ENCODE peak calls at places on chromosomes 13 and 19, in seven cellular contexts. One of them, this sample, is unnamed.

GRCh38 chr19:18251587-18252369 is 22.5 kb downstream of the IQCN start:
- DNase-seq in hepatocyte: peak; percentile 79
- DNase-seq in neural progenitor cell: peak; percentile 78
- DNase-seq in OCI-LY7: peak; percentile 74
- DNase-seq in HCT116: peak; percentile 74
- DNase-seq in MM.1S: peak; percentile 67
- DNase-seq in GM23248: peak; percentile 78
- DNase-seq in this sample: peak; percentile 87

GRCh38 chr13:26653310-26653709 is 95.8 kb downstream of the WASF3 start:
- DNase-seq in hepatocyte: no peak
- DNase-seq in neural progenitor cell: no peak
- DNase-seq in OCI-LY7: no peak
- DNase-seq in HCT116: no peak
- DNase-seq in MM.1S: no peak
- DNase-seq in GM23248: peak; percentile 78
- DNase-seq in this sample: no peak

GRCh38 chr13:95607363-95607762 is 37.1 kb downstream of the DZIP1 start:
- DNase-seq in hepatocyte: no peak
- DNase-seq in neural progenitor cell: no peak
- DNase-seq in OCI-LY7: no peak
- DNase-seq in HCT116: no peak
- DNase-seq in MM.1S: no peak
- DNase-seq in GM23248: peak; percentile 61
- DNase-seq in this sample: peak; percentile 78

GRCh38 chr19:8311461-8312260 is 3.5 kb upstream of the CD320 start:
- DNase-seq in hepatocyte: no peak
- DNase-seq in neural progenitor cell: no peak
- DNase-seq in OCI-LY7: no peak
- DNase-seq in HCT116: no peak
- DNase-seq in MM.1S: no peak
- DNase-seq in GM23248: no peak
- DNase-seq in this sample: peak; percentile 40

GRCh38 chr13:33409673-33410072 is 124.1 kb upstream of the STARD13 start:
- DNase-seq in hepatocyte: no peak
- DNase-seq in neural progenitor cell: no peak
- DNase-seq in OCI-LY7: no peak
- DNase-seq in HCT116: no peak
- DNase-seq in MM.1S: no peak
- DNase-seq in GM23248: no peak
- DNase-seq in this sample: no peak

GRCh38 chr19:7953576-7953975 is 10.1 kb upstream of the TIMM44 start:
- DNase-seq in hepatocyte: no peak
- DNase-seq in neural progenitor cell: no peak
- DNase-seq in OCI-LY7: no peak
- DNase-seq in HCT116: no peak
- DNase-seq in MM.1S: no peak
- DNase-seq in GM23248: no peak
- DNase-seq in this sample: no peak

GRCh38 chr13:25654332-25654731 is 282.6 kb downstream of the ATP8A2 start:
- DNase-seq in hepatocyte: no peak
- DNase-seq in neural progenitor cell: no peak
- DNase-seq in OCI-LY7: no peak
- DNase-seq in HCT116: no peak
- DNase-seq in MM.1S: no peak
- DNase-seq in GM23248: no peak
- DNase-seq in this sample: peak; percentile 58

GRCh38 chr13:105541565-105541964 is 993.9 kb downstream of the EFNB2 start:
- DNase-seq in hepatocyte: no peak
- DNase-seq in neural progenitor cell: no peak
- DNase-seq in OCI-LY7: no peak
- DNase-seq in HCT116: no peak
- DNase-seq in MM.1S: no peak
- DNase-seq in GM23248: no peak
- DNase-seq in this sample: no peak

GRCh38 chr13:77909827-77910226 is 8.8 kb downstream of the EDNRB start:
- DNase-seq in hepatocyte: no peak
- DNase-seq in neural progenitor cell: no peak
- DNase-seq in OCI-LY7: no peak
- DNase-seq in HCT116: no peak
- DNase-seq in MM.1S: no peak
- DNase-seq in GM23248: no peak
- DNase-seq in this sample: no peak

GRCh38 chr13:44453881-44454280 is 80.3 kb downstream of the SERP2 start:
- DNase-seq in hepatocyte: no peak
- DNase-seq in neural progenitor cell: no peak
- DNase-seq in OCI-LY7: no peak
- DNase-seq in HCT116: no peak
- DNase-seq in MM.1S: no peak
- DNase-seq in GM23248: no peak
- DNase-seq in this sample: no peak

GRCh38 chr19:6793973-6794372 is 21.5 kb downstream of the VAV1 start:
- DNase-seq in hepatocyte: no peak
- DNase-seq in neural progenitor cell: no peak
- DNase-seq in OCI-LY7: no peak
- DNase-seq in HCT116: no peak
- DNase-seq in MM.1S: no peak
- DNase-seq in GM23248: no peak
- DNase-seq in this sample: no peak

GRCh38 chr19:36150586-36150985 is 1.7 kb downstream of the COX7A1 start:
- DNase-seq in hepatocyte: no peak
- DNase-seq in neural progenitor cell: no peak
- DNase-seq in OCI-LY7: no peak
- DNase-seq in HCT116: no peak
- DNase-seq in MM.1S: no peak
- DNase-seq in GM23248: no peak
- DNase-seq in this sample: no peak

GRCh38 chr19:36115453-36116343 is at the start of gene TBCB:
- DNase-seq in hepatocyte: no peak
- DNase-seq in neural progenitor cell: peak; percentile 86
- DNase-seq in OCI-LY7: peak; percentile 60
- DNase-seq in HCT116: no peak
- DNase-seq in MM.1S: peak; percentile 79
- DNase-seq in GM23248: peak; percentile 61
- DNase-seq in this sample: no peak

GRCh38 chr13:91785435-91786137 is 387.2 kb downstream of the GPC5 start:
- DNase-seq in hepatocyte: no peak
- DNase-seq in neural progenitor cell: no peak
- DNase-seq in OCI-LY7: no peak
- DNase-seq in HCT116: no peak
- DNase-seq in MM.1S: peak; percentile 72
- DNase-seq in GM23248: no peak
- DNase-seq in this sample: no peak

GRCh38 chr19:50975766-50976165 is 6.4 kb upstream of the KLK6 start:
- DNase-seq in hepatocyte: peak; percentile 80
- DNase-seq in neural progenitor cell: no peak
- DNase-seq in OCI-LY7: no peak
- DNase-seq in HCT116: peak; percentile 94
- DNase-seq in MM.1S: no peak
- DNase-seq in GM23248: no peak
- DNase-seq in this sample: peak; percentile 98

GRCh38 chr13:74168263-74168675 is 34.1 kb upstream of the KLF12 start:
- DNase-seq in hepatocyte: peak; percentile 29
- DNase-seq in neural progenitor cell: no peak
- DNase-seq in OCI-LY7: no peak
- DNase-seq in HCT116: no peak
- DNase-seq in MM.1S: no peak
- DNase-seq in GM23248: no peak
- DNase-seq in this sample: no peak

GRCh38 chr19:18310118-18310909 is 12.6 kb downstream of the LSM4 start:
- DNase-seq in hepatocyte: peak; percentile 67
- DNase-seq in neural progenitor cell: no peak
- DNase-seq in OCI-LY7: no peak
- DNase-seq in HCT116: no peak
- DNase-seq in MM.1S: no peak
- DNase-seq in GM23248: no peak
- DNase-seq in this sample: no peak

GRCh38 chr13:43026262-43026661 is 2.9 kb downstream of the DNAJC15 start:
- DNase-seq in hepatocyte: no peak
- DNase-seq in neural progenitor cell: no peak
- DNase-seq in OCI-LY7: no peak
- DNase-seq in HCT116: no peak
- DNase-seq in MM.1S: no peak
- DNase-seq in GM23248: no peak
- DNase-seq in this sample: no peak

GRCh38 chr13:40060318-40061007 is 405.0 kb downstream of the COG6 start:
- DNase-seq in hepatocyte: no peak
- DNase-seq in neural progenitor cell: no peak
- DNase-seq in OCI-LY7: peak; percentile 24
- DNase-seq in HCT116: no peak
- DNase-seq in MM.1S: no peak
- DNase-seq in GM23248: peak; percentile 96
- DNase-seq in this sample: peak; percentile 60
- TF ChIP-seq EZH2phosphoT487 in hepatocyte: no peak
- TF ChIP-seq EZH2phosphoT487 in neural progenitor cell: no peak
- TF ChIP-seq EZH2phosphoT487 in OCI-LY7: no peak
- TF ChIP-seq EZH2phosphoT487 in HCT116: no peak
- TF ChIP-seq EZH2phosphoT487 in MM.1S: no peak
- TF ChIP-seq EZH2phosphoT487 in GM23248: no peak
- TF ChIP-seq EZH2phosphoT487 in this sample: no peak

GRCh38 chr19:39937792-39938191 is 3.4 kb upstream of the FCGBP start:
- DNase-seq in hepatocyte: no peak
- DNase-seq in neural progenitor cell: no peak
- DNase-seq in OCI-LY7: no peak
- DNase-seq in HCT116: no peak
- DNase-seq in MM.1S: no peak
- DNase-seq in GM23248: no peak
- DNase-seq in this sample: peak; percentile 2

GRCh38 chr19:39940221-39940833 is 5.9 kb upstream of the FCGBP start:
- DNase-seq in hepatocyte: no peak
- DNase-seq in neural progenitor cell: no peak
- DNase-seq in OCI-LY7: no peak
- DNase-seq in HCT116: no peak
- DNase-seq in MM.1S: no peak
- DNase-seq in GM23248: no peak
- DNase-seq in this sample: no peak

GRCh38 chr19:39941151-39941550 is 6.7 kb upstream of the FCGBP start:
- DNase-seq in hepatocyte: no peak
- DNase-seq in neural progenitor cell: no peak
- DNase-seq in OCI-LY7: no peak
- DNase-seq in HCT116: no peak
- DNase-seq in MM.1S: no peak
- DNase-seq in GM23248: no peak
- DNase-seq in this sample: no peak

GRCh38 chr19:39943586-39943985 is 9.2 kb upstream of the FCGBP start:
- DNase-seq in hepatocyte: peak; percentile 50
- DNase-seq in neural progenitor cell: no peak
- DNase-seq in OCI-LY7: no peak
- DNase-seq in HCT116: no peak
- DNase-seq in MM.1S: no peak
- DNase-seq in GM23248: no peak
- DNase-seq in this sample: no peak

DNA sequence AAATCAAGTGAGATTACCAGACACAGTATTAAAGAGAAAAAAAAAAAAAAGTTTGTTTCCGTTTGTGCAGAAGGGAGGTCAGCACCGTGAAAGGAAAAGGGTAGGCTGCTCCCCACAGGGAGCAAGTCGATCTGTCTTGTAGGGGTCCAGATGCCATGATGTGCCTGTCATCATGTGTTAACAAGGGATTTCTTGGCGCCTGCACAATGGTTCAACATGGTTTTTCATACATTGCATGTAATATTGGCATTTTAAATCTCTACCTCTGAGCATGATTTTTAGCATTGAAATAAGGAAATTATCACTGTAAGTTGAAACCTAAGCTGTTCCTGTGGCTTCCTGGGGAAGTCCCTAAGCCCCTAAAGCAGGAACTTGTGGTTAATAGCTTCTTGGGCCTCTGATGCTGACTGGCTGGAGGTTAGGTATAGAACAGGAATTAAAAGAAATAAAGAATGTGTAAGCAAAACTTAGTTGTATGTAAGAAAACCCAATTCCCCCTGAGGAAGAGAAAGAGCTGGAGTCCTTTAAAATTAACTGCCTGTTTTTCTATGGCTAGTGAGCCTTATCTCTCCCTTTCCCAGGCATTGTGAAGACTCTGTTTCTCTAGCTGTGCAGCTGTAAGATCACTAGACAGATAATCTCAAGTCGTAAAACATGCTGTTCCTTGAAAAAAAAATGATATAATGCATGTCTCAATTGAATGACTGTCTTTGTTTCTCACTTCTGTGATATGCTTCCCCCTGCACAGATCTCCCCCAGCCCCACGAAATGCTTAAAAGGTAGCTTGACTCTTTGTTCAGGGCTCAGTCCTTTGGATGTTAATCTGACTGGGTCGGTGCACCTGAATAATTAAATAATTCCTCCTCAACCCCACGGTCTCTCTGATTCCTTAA is 7.4 kb upstream of the FCGBP start:
- DNase-seq in hepatocyte: no peak
- DNase-seq in neural progenitor cell: peak; percentile 35
- DNase-seq in OCI-LY7: peak; percentile 81
- DNase-seq in HCT116: no peak
- DNase-seq in MM.1S: peak; percentile 91
- DNase-seq in GM23248: no peak
- DNase-seq in this sample: peak; percentile 16
- H3K4me3 ChIP-seq in hepatocyte: no peak overlapping the region
- H3K4me3 ChIP-seq in neural progenitor cell: no peak overlapping the region
- H3K4me3 ChIP-seq in OCI-LY7: peak overlapping the region; percentile 60
- H3K4me3 ChIP-seq in HCT116: no peak overlapping the region
- H3K4me3 ChIP-seq in MM.1S: peak overlapping the region; percentile 43
- H3K4me3 ChIP-seq in GM23248: no peak overlapping the region
- H3K4me3 ChIP-seq in this sample: no peak overlapping the region

GRCh38 chr13:79522583-79522982 is 41.6 kb downstream of the NDFIP2 start:
- DNase-seq in hepatocyte: no peak
- DNase-seq in neural progenitor cell: no peak
- DNase-seq in OCI-LY7: no peak
- DNase-seq in HCT116: no peak
- DNase-seq in MM.1S: peak; percentile 77
- DNase-seq in GM23248: peak; percentile 26
- DNase-seq in this sample: peak; percentile 27
- TF ChIP-seq EZH2phosphoT487 in hepatocyte: no peak
- TF ChIP-seq EZH2phosphoT487 in neural progenitor cell: no peak
- TF ChIP-seq EZH2phosphoT487 in OCI-LY7: no peak
- TF ChIP-seq EZH2phosphoT487 in HCT116: no peak
- TF ChIP-seq EZH2phosphoT487 in MM.1S: no peak
- TF ChIP-seq EZH2phosphoT487 in GM23248: no peak
- TF ChIP-seq EZH2phosphoT487 in this sample: no peak

GRCh38 chr13:106623799-106624198 is 55.9 kb upstream of the ARGLU1 start:
- DNase-seq in hepatocyte: no peak
- DNase-seq in neural progenitor cell: no peak
- DNase-seq in OCI-LY7: no peak
- DNase-seq in HCT116: no peak
- DNase-seq in MM.1S: no peak
- DNase-seq in GM23248: no peak
- DNase-seq in this sample: no peak

GRCh38 chr13:106629068-106629712 is 61.3 kb upstream of the ARGLU1 start:
- DNase-seq in hepatocyte: no peak
- DNase-seq in neural progenitor cell: no peak
- DNase-seq in OCI-LY7: no peak
- DNase-seq in HCT116: no peak
- DNase-seq in MM.1S: no peak
- DNase-seq in GM23248: no peak
- DNase-seq in this sample: no peak

GRCh38 chr13:106625578-106625977 is 57.6 kb upstream of the ARGLU1 start:
- DNase-seq in hepatocyte: no peak
- DNase-seq in neural progenitor cell: no peak
- DNase-seq in OCI-LY7: no peak
- DNase-seq in HCT116: no peak
- DNase-seq in MM.1S: no peak
- DNase-seq in GM23248: no peak
- DNase-seq in this sample: no peak

GRCh38 chr13:106630162-106630561 is 62.2 kb upstream of the ARGLU1 start:
- DNase-seq in hepatocyte: no peak
- DNase-seq in neural progenitor cell: no peak
- DNase-seq in OCI-LY7: no peak
- DNase-seq in HCT116: no peak
- DNase-seq in MM.1S: no peak
- DNase-seq in GM23248: no peak
- DNase-seq in this sample: no peak

GRCh38 chr13:106626473-106626872 is 58.5 kb upstream of the ARGLU1 start:
- DNase-seq in hepatocyte: no peak
- DNase-seq in neural progenitor cell: no peak
- DNase-seq in OCI-LY7: no peak
- DNase-seq in HCT116: no peak
- DNase-seq in MM.1S: no peak
- DNase-seq in GM23248: no peak
- DNase-seq in this sample: no peak
- H3K4me3 ChIP-seq in hepatocyte: no peak overlapping the region
- H3K4me3 ChIP-seq in neural progenitor cell: no peak overlapping the region
- H3K4me3 ChIP-seq in OCI-LY7: no peak overlapping the region
- H3K4me3 ChIP-seq in HCT116: no peak overlapping the region
- H3K4me3 ChIP-seq in MM.1S: no peak overlapping the region
- H3K4me3 ChIP-seq in GM23248: no peak overlapping the region
- H3K4me3 ChIP-seq in this sample: no peak overlapping the region

This sample was measured in PC-3.